ENCODE peak calls at places on chromosomes 1 and 21, in seven cellular contexts. C is RWPE1, F is GM12864, O is MCF 10A, E is astrocyte of the spinal cord, H is neural crest cell, D is thoracic aorta. A is an unnamed sample.
A peak's percentile ranks its signal among the peaks of the same experiment; 100 is the strongest.

GRCh38 chr21:42162831-42163510 is 56.0 kb upstream of the ABCG1 start:
- DNase-seq in H (no peak), E (no peak), C (no peak), D (no peak), O (no peak), F (no peak), A (no peak)

GRCh38 chr1:10900265-10900651 is 103.8 kb upstream of the CASZ1 start:
- DNase-seq in E (no peak), O (peak; percentile 86), H (no peak), D (no peak), C (peak; percentile 84), F (no peak), A (no peak)

GRCh38 chr1:70353641-70354331 is 736 bp downstream of the ANKRD13C start:
- DNase-seq in F (peak; percentile 27), C (peak; percentile 49), O (peak; percentile 51), E (peak; percentile 71), D (no peak), H (no peak), A (peak; percentile 24)

GRCh38 chr1:27726173-27726793 is 522 bp downstream of the FAM76A start:
- DNase-seq in C (peak; percentile 30), E (peak; percentile 39), H (peak; percentile 45), D (no peak), O (peak; percentile 27), F (peak; percentile 4), A (no peak)

GRCh38 chr1:116380499-116381316 is 7.7 kb downstream of the ATP1A1 start:
- DNase-seq in O (no peak), H (no peak), E (no peak), F (no peak), C (no peak), D (peak; percentile 11), A (no peak)

GRCh38 chr21:27681038-27681437 is 714.1 kb upstream of the ADAMTS5 start:
- DNase-seq in D (no peak), E (no peak), O (peak; percentile 1), F (no peak), C (no peak), H (no peak), A (no peak)

GRCh38 chr1:231421971-231422797 is at the start of gene EGLN1:
- DNase-seq in H (peak; percentile 71), O (peak; percentile 95), D (peak; percentile 21), C (peak; percentile 70), F (peak; percentile 62), E (peak; percentile 87), A (peak; percentile 48)

GRCh38 chr1:24562625-24563024 is 6.7 kb downstream of the NCMAP start:
- DNase-seq in H (no peak), F (no peak), C (no peak), D (no peak), O (peak; percentile 70), E (no peak), A (no peak)

GRCh38 chr1:19074361-19074901 is 118.0 kb upstream of the IFFO2 start:
- DNase-seq in E (no peak), F (no peak), H (no peak), O (peak; percentile 26), C (no peak), D (no peak), A (no peak)

GRCh38 chr1:234913771-234914170 is 214.9 kb downstream of the TOMM20 start:
- DNase-seq in H (no peak), C (no peak), E (no peak), D (no peak), F (no peak), O (no peak), A (no peak)

GRCh38 chr1:184665329-184665728 is 89.3 kb downstream of the EDEM3 start:
- DNase-seq in C (no peak), D (no peak), F (no peak), H (no peak), O (no peak), E (no peak), A (no peak)

GRCh38 chr1:55057956-55058298 is 18.6 kb downstream of the PCSK9 start:
- DNase-seq in E (no peak), O (no peak), H (no peak), D (no peak), F (no peak), C (no peak), A (no peak)

GRCh38 chr1:45493116-45493697 is 2.2 kb upstream of the TESK2 start:
- DNase-seq in C (peak; percentile 49), E (peak; percentile 56), O (peak; percentile 69), F (no peak), H (peak; percentile 58), D (no peak), A (peak; percentile 32)

GRCh38 chr1:59128784-59129227 is 168.1 kb upstream of the FGGY start:
- DNase-seq in H (no peak), D (no peak), F (no peak), O (no peak), E (peak; percentile 68), C (peak; percentile 26), A (no peak)

GRCh38 chr1:183444243-183444642 is 26.1 kb upstream of the NMNAT2 start:
- DNase-seq in F (no peak), C (peak; percentile 18), E (peak; percentile 27), H (no peak), D (no peak), O (no peak), A (no peak)

GRCh38 chr1:103516693-103517092 is 8.8 kb upstream of the RNPC3 start:
- DNase-seq in H (no peak), C (peak; percentile 8), E (peak; percentile 32), O (peak; percentile 29), F (no peak), D (no peak), A (no peak)

GRCh38 chr1:217133958-217134856 is 411.0 kb upstream of the ESRRG start:
- DNase-seq in O (no peak), F (no peak), H (peak; percentile 10), E (peak; percentile 50), D (no peak), C (no peak), A (no peak)

GRCh38 chr1:169928438-169929209 is 34.9 kb upstream of the SCYL3 start:
- DNase-seq in C (peak; percentile 26), D (no peak), O (peak; percentile 67), E (peak; percentile 70), F (no peak), H (no peak), A (no peak)

GRCh38 chr1:169925505-169926482 is 32.1 kb upstream of the SCYL3 start:
- DNase-seq in F (no peak), E (no peak), C (no peak), O (no peak), H (no peak), D (no peak), A (no peak)

GRCh38 chr1:169924829-169925228 is 31.1 kb upstream of the SCYL3 start:
- DNase-seq in C (no peak), F (no peak), E (no peak), D (no peak), O (no peak), H (no peak), A (no peak)

GRCh38 chr1:169931795-169932195 is 38.1 kb upstream of the SCYL3 start:
- DNase-seq in H (no peak), C (no peak), E (peak; percentile 15), D (no peak), F (no peak), O (no peak), A (no peak)

DNA sequence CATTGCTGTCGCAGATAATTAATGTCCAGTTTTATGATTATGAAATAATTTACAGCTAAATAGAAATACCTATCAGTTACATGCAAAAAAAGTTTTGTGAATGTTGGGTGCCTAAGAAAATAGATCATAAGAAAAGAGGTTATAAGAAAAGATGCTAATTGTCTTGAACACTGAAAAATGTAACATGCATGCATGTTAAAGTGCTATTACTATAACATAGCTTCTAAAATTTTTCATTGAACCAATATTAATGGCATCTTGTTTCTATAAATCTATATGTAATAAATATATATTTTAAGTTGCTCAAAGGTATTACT is 35.5 kb upstream of the SCYL3 start:
- DNase-seq in H (no peak), O (no peak), F (no peak), E (no peak), D (no peak), C (no peak), A (no peak)
- TF ChIP-seq CTCF in H (no peak), O (no peak), F (no peak), E (no peak), D (no peak), C (peak; percentile 44), A (no peak)

GRCh38 chr1:205505076-205505729 is 734 bp downstream of the CDK18 start:
- DNase-seq in C (peak; percentile 65), E (no peak), D (no peak), H (no peak), O (peak; percentile 45), F (no peak), A (no peak)
- TF ChIP-seq CTCF in C (no peak), E (no peak), D (no peak), H (peak; percentile 28), O (peak; percentile 20), F (no peak), A (no peak)

GRCh38 chr1:32893198-32894018 is 7.1 kb downstream of the HPCA start:
- DNase-seq in H (peak; percentile 39), C (peak; percentile 26), E (peak; percentile 12), F (no peak), D (no peak), O (no peak), A (no peak)
- TF ChIP-seq CTCF in H (peak; percentile 51), C (peak; percentile 46), E (peak; percentile 31), F (no peak), D (no peak), O (no peak), A (no peak)

GRCh38 chr1:109094377-109094803 is 3.8 kb downstream of the TMEM167B start:
- DNase-seq in E (peak; percentile 40), D (no peak), O (peak; percentile 19), C (no peak), F (no peak), H (no peak), A (no peak)

GRCh38 chr1:109096110-109096509 is 5.5 kb downstream of the TMEM167B start:
- DNase-seq in F (no peak), D (no peak), H (no peak), O (no peak), C (no peak), E (no peak), A (no peak)

GRCh38 chr1:109089242-109090015 is 1.1 kb upstream of the TMEM167B start:
- DNase-seq in E (peak; percentile 65), O (peak; percentile 47), F (no peak), D (no peak), H (peak; percentile 51), C (peak; percentile 59), A (no peak)

GRCh38 chr1:109091196-109092193 is 931 bp downstream of the TMEM167B start:
- DNase-seq in H (no peak), C (peak; percentile 61), O (no peak), D (no peak), E (peak; percentile 16), F (no peak), A (no peak)

DNA sequence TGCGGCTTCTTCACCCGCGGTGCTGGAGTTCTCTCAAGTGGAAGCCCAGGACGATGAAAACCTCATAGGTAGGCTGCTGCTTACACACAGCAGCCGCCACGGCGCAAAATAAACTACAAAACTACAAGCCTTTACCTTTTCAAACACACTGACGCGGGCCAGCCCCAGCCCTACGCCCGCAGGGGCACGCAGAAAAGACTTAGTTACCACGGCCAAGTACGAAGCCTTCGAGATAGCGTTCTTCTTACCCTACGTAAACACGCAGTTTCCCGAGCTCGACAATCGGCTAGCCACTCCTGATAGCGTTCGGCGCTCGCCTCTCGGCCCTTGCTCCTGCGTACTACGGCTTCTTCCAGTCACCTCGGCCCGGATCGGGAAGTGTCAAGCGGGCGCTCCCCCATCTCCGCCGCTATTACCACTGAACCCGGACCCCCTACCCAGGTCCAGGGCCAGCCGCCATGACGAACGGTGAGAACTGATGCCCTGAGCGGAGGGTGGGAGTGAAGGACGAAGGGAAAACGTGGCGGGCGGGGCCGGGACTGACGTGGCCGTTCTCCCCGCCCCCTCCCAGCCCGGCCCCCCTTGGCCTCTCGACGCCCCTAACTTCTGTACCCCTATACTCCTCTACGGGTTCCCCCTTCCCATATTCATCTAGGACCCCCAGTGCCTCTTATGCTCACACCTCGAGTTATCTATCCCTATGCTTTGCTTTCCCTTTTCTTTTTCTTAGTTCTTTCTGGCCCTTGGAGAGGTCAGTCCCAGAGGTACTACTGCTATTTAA is at the start of gene TMEM167B:
- DNase-seq in C (peak; percentile 81), F (peak; percentile 88), O (peak; percentile 91), D (peak; percentile 69), H (peak; percentile 76), E (peak; percentile 97), A (peak; percentile 60)
- TF ChIP-seq CTCF in C (no peak), F (no peak), O (no peak), D (no peak), H (no peak), E (no peak), A (no peak)

A was measured in omental fat pad.